ENCODE peak calls at places on chromosome 3, in eight cellular contexts. N is CD4-positive, alpha-beta memory T cell; U is AG04450; V is tibial artery; E is colonic mucosa; C is neural progenitor cell; K is GM23248; Q is CD8-positive, alpha-beta memory T cell. F is an unnamed sample.

GRCh38 chr3:149388714-149389417 is 11.4 kb upstream of the TM4SF1 start:
- DNase-seq in N (no peak), U (no peak), V (no peak), E (no peak), C (no peak), K (no peak), Q (no peak), F (no peak)

GRCh38 chr3:187066228-187066995 is 72.9 kb downstream of the RPL39L start:
- DNase-seq in N (peak), U (no peak), V (no peak), E (no peak), C (peak), K (peak), Q (peak), F (no peak)

GRCh38 chr3:14224895-14225294 is 46.3 kb downstream of the LSM3 start:
- DNase-seq in N (no peak), U (no peak), V (no peak), E (peak), C (no peak), K (peak), Q (no peak), F (no peak)

GRCh38 chr3:115500795-115501194 is 122.5 kb upstream of the GAP43 start:
- DNase-seq in N (no peak), U (no peak), V (no peak), E (no peak), C (no peak), K (no peak), Q (no peak), F (no peak)

GRCh38 chr3:180633722-180634121 is 31.8 kb downstream of the TTC14 start:
- DNase-seq in N (no peak), U (no peak), V (no peak), E (no peak), C (peak), K (no peak), Q (no peak), F (no peak)

GRCh38 chr3:17032407-17033034 is 147.8 kb downstream of the PLCL2 start:
- DNase-seq in N (no peak), U (no peak), V (no peak), E (peak), C (peak), K (peak), Q (no peak), F (no peak)

GRCh38 chr3:125163739-125164601 is 48.6 kb downstream of the SLC12A8 start:
- DNase-seq in N (no peak), U (no peak), V (no peak), E (peak), C (peak), K (peak), Q (no peak), F (no peak)

GRCh38 chr3:41198526-41198925 is 779 bp upstream of the CTNNB1 start:
- DNase-seq in N (no peak), U (no peak), V (peak), E (peak), C (peak), K (peak), Q (no peak), F (no peak)

GRCh38 chr3:40924559-40925058 is 274.7 kb upstream of the CTNNB1 start:
- DNase-seq in N (no peak), U (no peak), V (no peak), E (no peak), C (no peak), K (no peak), Q (no peak), F (no peak)

GRCh38 chr3:150314248-150315027 is 93.7 kb upstream of the TSC22D2 start:
- DNase-seq in N (no peak), U (no peak), V (no peak), E (peak), C (no peak), K (no peak), Q (no peak), F (no peak)

GRCh38 chr3:128775906-128776542 is 50.0 kb downstream of the RAB7A start:
- DNase-seq in N (no peak), U (no peak), V (no peak), E (no peak), C (no peak), K (no peak), Q (no peak), F (no peak)

GRCh38 chr3:61602466-61602865 is 41.1 kb downstream of the PTPRG start:
- DNase-seq in N (no peak), U (no peak), V (no peak), E (no peak), C (no peak), K (no peak), Q (no peak), F (no peak)

GRCh38 chr3:38575279-38575843 is 74.1 kb downstream of the SCN5A start:
- DNase-seq in N (no peak), U (no peak), V (peak), E (no peak), C (no peak), K (no peak), Q (no peak), F (no peak)

GRCh38 chr3:117661636-117662095 is 952.1 kb downstream of the TUSC7 start:
- DNase-seq in N (no peak), U (peak), V (no peak), E (no peak), C (no peak), K (peak), Q (no peak), F (no peak)

GRCh38 chr3:101084404-101084803 is 91.2 kb upstream of the ABI3BP start:
- DNase-seq in N (no peak), U (no peak), V (no peak), E (no peak), C (no peak), K (peak), Q (no peak), F (no peak)

GRCh38 chr3:170220871-170221270 is 1.4 kb upstream of the PRKCI start:
- DNase-seq in N (no peak), U (no peak), V (no peak), E (no peak), C (no peak), K (peak), Q (no peak), F (no peak)

GRCh38 chr3:138186803-138187295 is 252 bp upstream of the ARMC8 start:
- DNase-seq in N (peak), U (peak), V (peak), E (peak), C (peak), K (peak), Q (peak), F (peak)

GRCh38 chr3:177934001-177934891 is 602.0 kb upstream of the KCNMB2 start:
- DNase-seq in N (no peak), U (peak), V (no peak), E (no peak), C (no peak), K (peak), Q (no peak), F (peak)

GRCh38 chr3:30625541-30626438 is 19.4 kb downstream of the TGFBR2 start:
- DNase-seq in N (no peak), U (peak), V (no peak), E (no peak), C (no peak), K (peak), Q (no peak), F (no peak)

GRCh38 chr3:170809021-170809974 is 60.7 kb downstream of the RPL22L1 start:
- DNase-seq in N (no peak), U (peak), V (no peak), E (peak), C (peak), K (peak), Q (no peak), F (no peak)

GRCh38 chr3:127069814-127070440 is 87.0 kb downstream of the PLXNA1 start:
- DNase-seq in N (no peak), U (no peak), V (no peak), E (no peak), C (no peak), K (no peak), Q (peak), F (peak)

GRCh38 chr3:171168086-171168485 is 141.6 kb upstream of the SLC2A2 start:
- DNase-seq in N (no peak), U (no peak), V (no peak), E (peak), C (peak), K (peak), Q (no peak), F (no peak)

GRCh38 chr3:170712798-170713197 is 126.9 kb upstream of the SLC7A14 start:
- DNase-seq in N (no peak), U (no peak), V (no peak), E (no peak), C (no peak), K (no peak), Q (no peak), F (no peak)

GRCh38 chr3:132445812-132446211 is 28.5 kb downstream of the DNAJC13 start:
- DNase-seq in N (no peak), U (no peak), V (no peak), E (no peak), C (no peak), K (peak), Q (no peak), F (no peak)

GRCh38 chr3:127986803-127987202 is 65.4 kb upstream of the SEC61A1 start:
- DNase-seq in N (no peak), U (no peak), V (no peak), E (no peak), C (no peak), K (no peak), Q (no peak), F (no peak)

GRCh38 chr3:8481380-8481779 is 20.2 kb upstream of the LMCD1 start:
- DNase-seq in N (no peak), U (no peak), V (no peak), E (no peak), C (no peak), K (peak), Q (no peak), F (no peak)

GRCh38 chr3:27138562-27138961 is 230.6 kb downstream of the NEK10 start:
- DNase-seq in N (no peak), U (no peak), V (no peak), E (no peak), C (no peak), K (no peak), Q (no peak), F (no peak)

GRCh38 chr3:45659661-45660566 is 29.3 kb upstream of the SACM1L start:
- DNase-seq in N (peak), U (peak), V (peak), E (peak), C (peak), K (peak), Q (peak), F (peak)

GRCh38 chr3:29447946-29448632 is 167.2 kb downstream of the RBMS3 start:
- DNase-seq in N (no peak), U (no peak), V (no peak), E (no peak), C (peak), K (no peak), Q (no peak), F (no peak)

GRCh38 chr3:129358177-129359101 is 70.0 kb downstream of the EFCAB12 start:
- DNase-seq in N (no peak), U (no peak), V (no peak), E (no peak), C (no peak), K (no peak), Q (no peak), F (peak)

DNA sequence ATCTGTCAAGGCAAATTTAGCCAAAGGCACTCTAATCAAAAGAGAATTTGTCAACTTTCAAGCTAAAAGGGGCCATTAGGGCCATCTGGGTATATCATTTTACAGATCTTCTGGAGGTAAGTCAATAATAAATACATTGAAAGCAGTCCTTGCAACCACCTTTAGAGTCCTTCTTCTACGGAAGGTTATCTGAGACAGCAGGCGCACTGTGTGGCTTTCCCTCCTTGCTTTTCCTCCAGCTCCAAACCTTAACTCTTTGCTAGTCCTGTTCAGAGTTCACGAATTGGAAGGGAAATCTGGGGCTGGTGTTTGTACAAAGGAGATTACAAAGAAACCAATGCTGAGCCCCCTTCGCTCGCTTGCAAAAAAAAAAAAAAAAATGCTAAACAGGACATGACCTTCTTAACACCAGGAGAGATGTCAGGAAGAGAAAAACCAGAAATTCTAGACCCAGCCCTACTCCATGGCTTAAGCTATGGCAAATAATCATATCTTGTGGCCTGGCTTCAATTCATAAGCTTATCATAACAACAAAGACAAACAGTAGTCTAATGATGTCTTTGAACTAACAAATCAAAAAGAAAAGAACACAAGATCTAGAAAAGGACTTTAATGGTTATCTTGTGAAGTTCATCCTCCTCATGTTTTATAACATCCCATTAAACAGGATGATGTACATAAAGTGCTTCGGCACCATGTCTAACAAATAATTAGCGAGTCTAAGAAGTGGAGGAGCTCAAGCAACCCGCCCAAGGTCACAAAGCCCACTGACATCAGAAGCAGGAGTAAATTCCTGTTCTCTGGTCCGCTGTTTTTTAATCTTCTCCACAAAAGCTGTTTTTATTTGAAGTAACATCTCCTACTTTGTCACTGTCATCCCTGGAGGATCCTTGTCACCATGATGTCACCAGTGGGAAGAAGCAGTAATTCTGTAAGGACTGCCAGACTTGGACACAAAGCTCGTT is 215.8 kb downstream of the STT3B start:
- DNase-seq in N (no peak), U (no peak), V (no peak), E (no peak), C (no peak), K (no peak), Q (no peak), F (no peak)
- H3K27ac ChIP-seq in N (no peak), U (no peak), V (no peak), E (no peak), C (no peak), K (no peak), Q (no peak), F (no peak)

DNA sequence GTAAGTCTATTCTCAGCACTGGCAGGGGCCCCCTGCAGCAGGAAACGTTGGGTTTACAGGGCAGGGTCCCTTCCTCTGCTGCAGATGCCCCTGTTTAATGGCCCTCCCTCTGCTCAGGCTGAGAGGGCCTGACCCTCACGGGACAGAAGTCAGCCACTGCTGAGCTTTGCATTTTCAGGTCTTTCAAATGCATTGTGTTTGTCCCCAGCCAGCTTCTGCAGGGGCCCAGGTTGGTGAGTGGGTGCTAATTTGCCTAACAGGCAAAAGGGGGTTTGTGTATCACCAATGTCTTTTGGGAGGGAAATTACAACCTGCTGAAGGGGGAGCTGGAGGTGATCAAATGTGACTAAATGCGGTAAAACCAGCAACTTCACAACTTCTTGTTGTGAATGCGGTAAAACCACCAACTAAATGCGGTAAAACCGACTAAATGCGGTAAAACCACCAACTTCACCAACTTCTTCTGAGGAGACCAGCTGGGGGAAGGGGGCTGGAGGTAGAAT is 44.8 kb upstream of the UBE2E1 start:
- DNase-seq in N (no peak), U (no peak), V (no peak), E (no peak), C (peak), K (no peak), Q (no peak), F (no peak)
- H3K27ac ChIP-seq in N (no peak), U (no peak), V (no peak), E (no peak), C (no peak), K (no peak), Q (no peak), F (no peak)

GRCh38 chr3:50163572-50163971 is 8.4 kb downstream of the SEMA3F start:
- DNase-seq in N (no peak), U (no peak), V (no peak), E (no peak), C (no peak), K (no peak), Q (no peak), F (no peak)

GRCh38 chr3:50164056-50164455 is 8.9 kb downstream of the SEMA3F start:
- DNase-seq in N (no peak), U (peak), V (peak), E (peak), C (no peak), K (peak), Q (no peak), F (peak)

GRCh38 chr3:50161320-50161719 is 6.2 kb downstream of the SEMA3F start:
- DNase-seq in N (no peak), U (no peak), V (no peak), E (peak), C (no peak), K (peak), Q (no peak), F (no peak)

GRCh38 chr3:50160561-50160983 is 5.4 kb downstream of the SEMA3F start:
- DNase-seq in N (no peak), U (no peak), V (no peak), E (no peak), C (peak), K (no peak), Q (no peak), F (no peak)

GRCh38 chr3:50162034-50162883 is 7.1 kb downstream of the SEMA3F start:
- DNase-seq in N (no peak), U (no peak), V (no peak), E (no peak), C (no peak), K (no peak), Q (no peak), F (no peak)
- H3K27ac ChIP-seq in N (no peak), U (peak), V (peak), E (peak), C (no peak), K (no peak), Q (no peak), F (peak)

DNA sequence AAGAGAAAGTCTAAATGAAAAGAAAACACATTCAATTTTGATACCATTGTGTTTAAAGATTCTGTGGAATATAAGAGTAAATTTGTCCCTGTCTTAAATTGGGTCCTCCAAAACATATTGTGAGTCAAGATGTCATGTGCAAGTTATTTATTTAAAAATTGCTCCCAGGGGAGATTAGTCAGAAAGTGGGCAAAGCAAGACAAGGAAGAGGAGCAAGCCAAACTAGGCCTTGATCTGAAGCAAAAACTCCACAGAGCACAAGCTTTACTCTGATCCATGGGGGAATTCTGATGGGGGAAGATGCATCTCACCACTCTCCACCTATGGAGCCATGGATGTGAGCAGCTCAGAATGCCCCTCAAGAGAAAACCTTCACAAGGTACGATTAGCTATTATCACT is 342.8 kb upstream of the IL12A start:
- DNase-seq in N (no peak), U (no peak), V (no peak), E (no peak), C (no peak), K (peak), Q (no peak), F (no peak)
- H3K27ac ChIP-seq in N (no peak), U (no peak), V (peak), E (no peak), C (no peak), K (no peak), Q (no peak), F (no peak)

GRCh38 chr3:196634851-196635250 is 4.6 kb upstream of the NRROS start:
- DNase-seq in N (no peak), U (no peak), V (no peak), E (no peak), C (no peak), K (no peak), Q (no peak), F (no peak)
- H3K27ac ChIP-seq in N (no peak), U (no peak), V (no peak), E (no peak), C (no peak), K (no peak), Q (no peak), F (no peak)